ENCODE peak calls at places on chromosomes 5 and 9, in four cellular contexts. L is fibroblast of lung, S is AG04450, W is astrocyte of the spinal cord. D is an unnamed sample.
A peak's percentile ranks its signal among the peaks of the same experiment; 100 is the strongest.

GRCh38 chr5:157294692-157295091 is 28.8 kb downstream of the CYFIP2 start:
- DNase-seq in L (no peak), S (no peak), W (no peak), D (no peak)

GRCh38 chr5:135398160-135398854 is 724 bp downstream of the MACROH2A1 start:
- DNase-seq in L (peak; percentile 43), S (no peak), W (peak; percentile 37), D (no peak)

GRCh38 chr9:126756876-126757415 is 47.9 kb upstream of the ZBTB43 start:
- DNase-seq in L (no peak), S (no peak), W (no peak), D (no peak)

GRCh38 chr5:174426388-174426787 is 298.0 kb upstream of the MSX2 start:
- DNase-seq in L (no peak), S (no peak), W (no peak), D (no peak)

GRCh38 chr5:172617817-172618216 is 23.2 kb upstream of the NEURL1B start:
- DNase-seq in L (no peak), S (no peak), W (no peak), D (no peak)

GRCh38 chr5:33981408-33982171 is 2.9 kb downstream of the SLC45A2 start:
- DNase-seq in L (peak; percentile 42), S (no peak), W (peak; percentile 40), D (peak; percentile 59)

GRCh38 chr5:16574789-16575785 is 41.7 kb downstream of the RETREG1 start:
- DNase-seq in L (peak; percentile 93), S (peak; percentile 47), W (peak; percentile 92), D (peak; percentile 78)

GRCh38 chr5:177233206-177233605 is 70.3 kb downstream of the RAB24 start:
- DNase-seq in L (peak; percentile 8), S (no peak), W (no peak), D (peak; percentile 33)

GRCh38 chr9:126722922-126723806 is 81.7 kb upstream of the ZBTB43 start:
- DNase-seq in L (peak; percentile 25), S (no peak), W (no peak), D (no peak)

GRCh38 chr9:123378028-123378427 is 22.0 kb downstream of the CRB2 start:
- DNase-seq in L (no peak), S (no peak), W (no peak), D (no peak)

GRCh38 chr5:160166973-160167622 is 47.8 kb upstream of the PWWP2A start:
- DNase-seq in L (no peak), S (no peak), W (no peak), D (no peak)

GRCh38 chr5:107736608-107737007 is 65.9 kb upstream of the EFNA5 start:
- DNase-seq in L (peak; percentile 94), S (peak; percentile 76), W (peak; percentile 72), D (peak; percentile 35)

GRCh38 chr5:176425138-176425537 is 8.8 kb upstream of the CLTB start:
- DNase-seq in L (peak; percentile 94), S (no peak), W (peak; percentile 52), D (peak; percentile 96)

GRCh38 chr5:14882658-14883580 is 11.3 kb upstream of the ANKH start:
- DNase-seq in L (no peak), S (no peak), W (no peak), D (no peak)

GRCh38 chr5:180330810-180331646 is 22.1 kb downstream of the GFPT2 start:
- DNase-seq in L (peak; percentile 100), S (peak; percentile 88), W (peak; percentile 98), D (peak; percentile 100)

GRCh38 chr5:157665467-157666085 is 5.8 kb upstream of the C5orf52 start:
- DNase-seq in L (peak; percentile 85), S (peak; percentile 48), W (peak; percentile 67), D (peak; percentile 81)

GRCh38 chr9:10855847-10856246 is 243.0 kb upstream of the PTPRD start:
- DNase-seq in L (no peak), S (no peak), W (peak; percentile 10), D (peak; percentile 3)

GRCh38 chr5:91049800-91050199 is 333.3 kb downstream of the ARRDC3 start:
- DNase-seq in L (peak; percentile 62), S (no peak), W (peak; percentile 5), D (peak; percentile 16)

DNA sequence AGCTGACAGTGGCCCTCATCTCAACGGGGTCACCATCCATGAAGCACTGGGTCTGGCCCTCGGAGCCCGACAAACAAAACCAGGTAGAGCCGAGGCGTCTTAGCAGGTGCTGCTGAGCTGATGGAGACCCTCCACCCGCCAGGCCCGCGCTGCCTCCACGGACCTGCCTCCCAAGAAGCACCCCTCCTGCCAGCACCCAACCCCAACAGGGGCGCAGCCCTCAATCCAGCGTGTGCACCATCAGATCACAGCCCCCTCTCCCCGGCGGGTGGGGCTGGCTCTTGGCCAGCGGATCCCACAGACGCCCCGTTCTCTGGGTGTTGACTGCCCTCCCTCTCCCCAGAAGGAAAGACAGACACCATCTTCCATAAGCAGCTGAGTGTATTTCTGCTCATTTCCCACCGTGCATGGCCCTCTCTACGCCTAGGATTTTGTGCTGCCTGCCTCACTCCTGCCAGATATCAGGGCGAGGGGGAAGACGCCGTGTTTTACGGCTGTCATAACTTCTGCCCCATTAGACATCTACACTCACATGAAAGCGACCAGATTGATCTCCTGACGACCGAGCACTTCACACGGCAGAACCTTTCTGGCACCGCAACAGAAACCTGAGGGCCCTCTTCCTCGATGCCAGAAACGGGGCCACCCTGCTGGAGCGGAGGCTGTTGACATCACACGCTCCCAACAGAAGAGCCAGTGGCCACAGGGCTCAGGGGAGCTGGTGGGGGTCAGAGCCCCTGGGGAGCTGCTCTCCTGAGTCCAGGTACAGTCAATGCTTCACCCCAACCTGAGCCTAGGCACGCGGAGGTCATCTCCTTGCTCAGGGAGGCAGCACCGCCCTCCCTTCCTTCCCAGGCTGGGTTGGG is 12.4 kb downstream of the NACC2 start:
- DNase-seq in L (no peak), S (no peak), W (no peak), D (no peak)
- TF ChIP-seq CTCF in L (no peak), S (no peak), W (no peak), D (no peak)

GRCh38 chr5:142048272-142048671 is 35.4 kb upstream of the GNPDA1 start:
- DNase-seq in L (no peak), S (no peak), W (no peak), D (no peak)
- TF ChIP-seq CTCF in L (no peak), S (no peak), W (no peak), D (no peak)

GRCh38 chr5:162248107-162248713 is 180.6 kb downstream of the GABRG2 start:
- DNase-seq in L (no peak), S (no peak), W (no peak), D (no peak)
- TF ChIP-seq CTCF in L (no peak), S (peak; percentile 24), W (no peak), D (no peak)

GRCh38 chr9:33498387-33498786 is 24.7 kb upstream of the NOL6 start:
- DNase-seq in L (no peak), S (no peak), W (peak; percentile 20), D (peak; percentile 46)
- TF ChIP-seq CTCF in L (no peak), S (peak; percentile 45), W (no peak), D (peak; percentile 36)

GRCh38 chr9:134894136-134894860 is 13.7 kb downstream of the FCN2 start:
- DNase-seq in L (no peak), S (no peak), W (no peak), D (no peak)

GRCh38 chr9:134895103-134895502 is 14.5 kb downstream of the FCN2 start:
- DNase-seq in L (peak; percentile 42), S (no peak), W (peak; percentile 83), D (peak; percentile 40)

GRCh38 chr9:134897584-134898170 is 17.1 kb downstream of the FCN2 start:
- DNase-seq in L (no peak), S (no peak), W (no peak), D (no peak)

GRCh38 chr9:134896834-134897583 is 16.4 kb downstream of the FCN2 start:
- DNase-seq in L (no peak), S (no peak), W (no peak), D (no peak)

GRCh38 chr9:134895849-134896833 is 15.5 kb downstream of the FCN2 start:
- DNase-seq in L (peak; percentile 86), S (peak; percentile 27), W (peak; percentile 87), D (peak; percentile 81)
- TF ChIP-seq CTCF in L (no peak), S (no peak), W (no peak), D (no peak)

DNA sequence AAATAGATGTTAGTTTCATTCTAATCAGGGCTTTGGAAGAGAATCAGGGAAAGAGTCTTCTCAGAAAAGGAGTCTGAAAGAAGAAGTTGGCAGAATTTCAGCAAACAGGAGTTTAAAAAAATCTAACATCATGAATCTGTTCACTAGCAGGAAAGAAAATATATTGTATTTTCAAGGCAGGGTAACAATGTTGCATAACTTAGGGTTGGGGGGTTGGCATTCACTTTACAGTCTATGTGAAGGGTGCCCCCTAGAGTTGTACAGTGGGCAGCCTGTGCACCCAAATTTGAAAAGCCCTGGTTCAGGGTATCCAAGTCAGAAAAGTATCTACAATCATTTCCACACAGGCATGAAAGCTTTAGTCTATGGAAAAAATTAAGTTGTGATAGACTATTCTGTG is 348.4 kb upstream of the SLC30A5 start:
- DNase-seq in L (no peak), S (no peak), W (no peak), D (peak; percentile 47)
- TF ChIP-seq CTCF in L (peak; percentile 19), S (peak; percentile 38), W (peak; percentile 32), D (peak; percentile 39)